ENCODE peak calls at places on chromosome 1, in four cellular contexts. One of them, this sample, is unnamed.

GRCh38 chr1:169108897-169109560 is 2.5 kb downstream of the ATP1B1 start:
- DNase-seq in stimulated activated CD8-positive, alpha-beta memory T cell treated with anti-CD3 and anti-CD28 coated beads, Interleukin-4, amount 100 ng/mL, for 4 hours: no peak
- DNase-seq in stimulated activated CD4-positive, alpha-beta T cell treated with anti-CD3 and anti-CD28 coated beads, Interleukin-2, amount 100 ng/mL, for 4 hours: no peak
- DNase-seq in frontal cortex: no peak
- DNase-seq in this sample: no peak

GRCh38 chr1:37410815-37411214 is 63.6 kb upstream of the ZC3H12A start:
- DNase-seq in stimulated activated CD8-positive, alpha-beta memory T cell treated with anti-CD3 and anti-CD28 coated beads, Interleukin-4, amount 100 ng/mL, for 4 hours: no peak
- DNase-seq in stimulated activated CD4-positive, alpha-beta T cell treated with anti-CD3 and anti-CD28 coated beads, Interleukin-2, amount 100 ng/mL, for 4 hours: no peak
- DNase-seq in frontal cortex: no peak
- DNase-seq in this sample: no peak

GRCh38 chr1:173362543-173362942 is 114.6 kb upstream of the PRDX6 start:
- DNase-seq in stimulated activated CD8-positive, alpha-beta memory T cell treated with anti-CD3 and anti-CD28 coated beads, Interleukin-4, amount 100 ng/mL, for 4 hours: no peak
- DNase-seq in stimulated activated CD4-positive, alpha-beta T cell treated with anti-CD3 and anti-CD28 coated beads, Interleukin-2, amount 100 ng/mL, for 4 hours: no peak
- DNase-seq in frontal cortex: no peak
- DNase-seq in this sample: no peak

GRCh38 chr1:34549199-34549598 is 205.6 kb upstream of the GJB5 start:
- DNase-seq in stimulated activated CD8-positive, alpha-beta memory T cell treated with anti-CD3 and anti-CD28 coated beads, Interleukin-4, amount 100 ng/mL, for 4 hours: no peak
- DNase-seq in stimulated activated CD4-positive, alpha-beta T cell treated with anti-CD3 and anti-CD28 coated beads, Interleukin-2, amount 100 ng/mL, for 4 hours: no peak
- DNase-seq in frontal cortex: no peak
- DNase-seq in this sample: no peak

GRCh38 chr1:151947140-151947539 is 37.8 kb upstream of the THEM4 start:
- DNase-seq in stimulated activated CD8-positive, alpha-beta memory T cell treated with anti-CD3 and anti-CD28 coated beads, Interleukin-4, amount 100 ng/mL, for 4 hours: no peak
- DNase-seq in stimulated activated CD4-positive, alpha-beta T cell treated with anti-CD3 and anti-CD28 coated beads, Interleukin-2, amount 100 ng/mL, for 4 hours: no peak
- DNase-seq in frontal cortex: no peak
- DNase-seq in this sample: no peak

GRCh38 chr1:40625076-40625475 is 40.4 kb downstream of the RIMS3 start:
- DNase-seq in stimulated activated CD8-positive, alpha-beta memory T cell treated with anti-CD3 and anti-CD28 coated beads, Interleukin-4, amount 100 ng/mL, for 4 hours: no peak
- DNase-seq in stimulated activated CD4-positive, alpha-beta T cell treated with anti-CD3 and anti-CD28 coated beads, Interleukin-2, amount 100 ng/mL, for 4 hours: no peak
- DNase-seq in frontal cortex: no peak
- DNase-seq in this sample: no peak

GRCh38 chr1:33383974-33384767 is 46.7 kb downstream of the PHC2 start:
- DNase-seq in stimulated activated CD8-positive, alpha-beta memory T cell treated with anti-CD3 and anti-CD28 coated beads, Interleukin-4, amount 100 ng/mL, for 4 hours: no peak
- DNase-seq in stimulated activated CD4-positive, alpha-beta T cell treated with anti-CD3 and anti-CD28 coated beads, Interleukin-2, amount 100 ng/mL, for 4 hours: no peak
- DNase-seq in frontal cortex: no peak
- DNase-seq in this sample: no peak

GRCh38 chr1:83798965-83799364 is 200.0 kb downstream of the TTLL7 start:
- DNase-seq in stimulated activated CD8-positive, alpha-beta memory T cell treated with anti-CD3 and anti-CD28 coated beads, Interleukin-4, amount 100 ng/mL, for 4 hours: no peak
- DNase-seq in stimulated activated CD4-positive, alpha-beta T cell treated with anti-CD3 and anti-CD28 coated beads, Interleukin-2, amount 100 ng/mL, for 4 hours: no peak
- DNase-seq in frontal cortex: no peak
- DNase-seq in this sample: no peak